ENCODE peak calls at places on chromosomes 2 and 18, in five cellular contexts. One of them, this sample, is unnamed.

GRCh38 chr2:227860116-227860724 is 11.2 kb upstream of the DAW1 start:
- DNase-seq in brain microvascular endothelial cell: no peak
- DNase-seq in GM18507: no peak
- DNase-seq in iPS-NIHi11: no peak
- DNase-seq in pulmonary artery endothelial cell: no peak
- DNase-seq in this sample: no peak

GRCh38 chr2:230898661-230899091 is 26.4 kb downstream of the GPR55 start:
- DNase-seq in brain microvascular endothelial cell: no peak
- DNase-seq in GM18507: no peak
- DNase-seq in iPS-NIHi11: no peak
- DNase-seq in pulmonary artery endothelial cell: no peak
- DNase-seq in this sample: no peak

GRCh38 chr2:201413143-201413542 is 38.1 kb downstream of the TRAK2 start:
- DNase-seq in brain microvascular endothelial cell: no peak
- DNase-seq in GM18507: no peak
- DNase-seq in iPS-NIHi11: peak
- DNase-seq in pulmonary artery endothelial cell: no peak
- DNase-seq in this sample: no peak

GRCh38 chr2:104734937-104735586 is 118.9 kb upstream of the POU3F3 start:
- DNase-seq in brain microvascular endothelial cell: no peak
- DNase-seq in GM18507: no peak
- DNase-seq in iPS-NIHi11: no peak
- DNase-seq in pulmonary artery endothelial cell: no peak
- DNase-seq in this sample: no peak

GRCh38 chr2:63218800-63219511 is 168.3 kb downstream of the OTX1 start:
- DNase-seq in brain microvascular endothelial cell: no peak
- DNase-seq in GM18507: no peak
- DNase-seq in iPS-NIHi11: peak
- DNase-seq in pulmonary artery endothelial cell: no peak
- DNase-seq in this sample: no peak

GRCh38 chr18:79578396-79579260 is 101.0 kb upstream of the CTDP1 start:
- DNase-seq in brain microvascular endothelial cell: no peak
- DNase-seq in GM18507: no peak
- DNase-seq in iPS-NIHi11: no peak
- DNase-seq in pulmonary artery endothelial cell: no peak
- DNase-seq in this sample: no peak

GRCh38 chr18:3449702-3450357 is at the start of gene TGIF1:
- DNase-seq in brain microvascular endothelial cell: peak
- DNase-seq in GM18507: no peak
- DNase-seq in iPS-NIHi11: peak
- DNase-seq in pulmonary artery endothelial cell: no peak
- DNase-seq in this sample: no peak

GRCh38 chr2:16197504-16198147 is 257.3 kb downstream of the MYCN start:
- DNase-seq in brain microvascular endothelial cell: no peak
- DNase-seq in GM18507: no peak
- DNase-seq in iPS-NIHi11: no peak
- DNase-seq in pulmonary artery endothelial cell: no peak
- DNase-seq in this sample: no peak

GRCh38 chr2:60794271-60794863 is 38.3 kb downstream of the PAPOLG start:
- DNase-seq in brain microvascular endothelial cell: no peak
- DNase-seq in GM18507: no peak
- DNase-seq in iPS-NIHi11: peak
- DNase-seq in pulmonary artery endothelial cell: no peak
- DNase-seq in this sample: peak

GRCh38 chr2:189927823-189928222 is 134.7 kb downstream of the MSTN start:
- DNase-seq in brain microvascular endothelial cell: no peak
- DNase-seq in GM18507: no peak
- DNase-seq in iPS-NIHi11: no peak
- DNase-seq in pulmonary artery endothelial cell: no peak
- DNase-seq in this sample: no peak

GRCh38 chr2:147110317-147110716 is 734.5 kb upstream of the ACVR2A start:
- DNase-seq in brain microvascular endothelial cell: no peak
- DNase-seq in GM18507: no peak
- DNase-seq in iPS-NIHi11: peak
- DNase-seq in pulmonary artery endothelial cell: no peak
- DNase-seq in this sample: peak

GRCh38 chr2:76197842-76198448 is 487.2 kb upstream of the GCFC2 start:
- DNase-seq in brain microvascular endothelial cell: peak
- DNase-seq in GM18507: no peak
- DNase-seq in iPS-NIHi11: peak
- DNase-seq in pulmonary artery endothelial cell: peak
- DNase-seq in this sample: peak

GRCh38 chr2:43255249-43255960 is 29.0 kb upstream of the ZFP36L2 start:
- DNase-seq in brain microvascular endothelial cell: no peak
- DNase-seq in GM18507: no peak
- DNase-seq in iPS-NIHi11: no peak
- DNase-seq in pulmonary artery endothelial cell: no peak
- DNase-seq in this sample: peak

GRCh38 chr2:235599596-235600338 is 105.9 kb downstream of the AGAP1 start:
- DNase-seq in brain microvascular endothelial cell: no peak
- DNase-seq in GM18507: no peak
- DNase-seq in iPS-NIHi11: no peak
- DNase-seq in pulmonary artery endothelial cell: no peak
- DNase-seq in this sample: no peak

GRCh38 chr2:126527836-126528490 is 128.0 kb upstream of the GYPC start:
- DNase-seq in brain microvascular endothelial cell: peak
- DNase-seq in GM18507: peak
- DNase-seq in iPS-NIHi11: peak
- DNase-seq in pulmonary artery endothelial cell: no peak
- DNase-seq in this sample: peak

GRCh38 chr2:215969131-215969841 is 44.1 kb downstream of the MREG start:
- DNase-seq in brain microvascular endothelial cell: no peak
- DNase-seq in GM18507: no peak
- DNase-seq in iPS-NIHi11: no peak
- DNase-seq in pulmonary artery endothelial cell: no peak
- DNase-seq in this sample: peak

GRCh38 chr18:62332437-62332816 is 7.3 kb downstream of the TNFRSF11A start:
- DNase-seq in brain microvascular endothelial cell: no peak
- DNase-seq in GM18507: no peak
- DNase-seq in iPS-NIHi11: no peak
- DNase-seq in pulmonary artery endothelial cell: no peak
- DNase-seq in this sample: no peak

GRCh38 chr18:65769653-65770052 is 18.8 kb downstream of the CDH7 start:
- DNase-seq in brain microvascular endothelial cell: no peak
- DNase-seq in GM18507: no peak
- DNase-seq in iPS-NIHi11: no peak
- DNase-seq in pulmonary artery endothelial cell: no peak
- DNase-seq in this sample: no peak

GRCh38 chr2:106745468-106745867 is 140.5 kb downstream of the ST6GAL2 start:
- DNase-seq in brain microvascular endothelial cell: no peak
- DNase-seq in GM18507: no peak
- DNase-seq in iPS-NIHi11: no peak
- DNase-seq in pulmonary artery endothelial cell: no peak
- DNase-seq in this sample: no peak

GRCh38 chr2:173043466-173043865 is 32.2 kb upstream of the MAP3K20 start:
- DNase-seq in brain microvascular endothelial cell: no peak
- DNase-seq in GM18507: no peak
- DNase-seq in iPS-NIHi11: no peak
- DNase-seq in pulmonary artery endothelial cell: no peak
- DNase-seq in this sample: no peak

This sample was measured in astrocyte of the cerebellum.